ENCODE peak calls at places on chromosomes 7 and 10, in nine cellular contexts. One of them, this sample, is unnamed.

GRCh38 chr10:117107280-117107679 is 30.8 kb downstream of the VAX1 start:
- DNase-seq in suprapubic skin: no peak
- DNase-seq in GM12878: no peak
- DNase-seq in A549: no peak
- DNase-seq in upper lobe of left lung: no peak
- DNase-seq in tibial nerve: no peak
- DNase-seq in ovary: no peak
- DNase-seq in transverse colon: no peak
- DNase-seq in sigmoid colon: no peak
- DNase-seq in this sample: no peak

GRCh38 chr7:49102413-49102812 is 178.1 kb downstream of the CDC14C start:
- DNase-seq in suprapubic skin: no peak
- DNase-seq in GM12878: no peak
- DNase-seq in A549: no peak
- DNase-seq in upper lobe of left lung: no peak
- DNase-seq in tibial nerve: no peak
- DNase-seq in ovary: no peak
- DNase-seq in transverse colon: no peak
- DNase-seq in sigmoid colon: no peak
- DNase-seq in this sample: no peak

GRCh38 chr7:157811946-157812345 is 475.1 kb downstream of the DNAJB6 start:
- DNase-seq in suprapubic skin: no peak
- DNase-seq in GM12878: no peak
- DNase-seq in A549: no peak
- DNase-seq in upper lobe of left lung: no peak
- DNase-seq in tibial nerve: no peak
- DNase-seq in ovary: no peak
- DNase-seq in transverse colon: no peak
- DNase-seq in sigmoid colon: no peak
- DNase-seq in this sample: no peak

GRCh38 chr7:21167942-21168341 is 259.9 kb upstream of the SP4 start:
- DNase-seq in suprapubic skin: no peak
- DNase-seq in GM12878: no peak
- DNase-seq in A549: no peak
- DNase-seq in upper lobe of left lung: no peak
- DNase-seq in tibial nerve: no peak
- DNase-seq in ovary: no peak
- DNase-seq in transverse colon: no peak
- DNase-seq in sigmoid colon: no peak
- DNase-seq in this sample: no peak

GRCh38 chr7:45709168-45710034 is 135.2 kb downstream of the ADCY1 start:
- DNase-seq in suprapubic skin: peak; percentile 72
- DNase-seq in GM12878: no peak
- DNase-seq in A549: no peak
- DNase-seq in upper lobe of left lung: peak; percentile 28
- DNase-seq in tibial nerve: no peak
- DNase-seq in ovary: peak; percentile 10
- DNase-seq in transverse colon: peak; percentile 31
- DNase-seq in sigmoid colon: peak; percentile 78
- DNase-seq in this sample: peak; percentile 35

GRCh38 chr10:105950410-105950809 is 1214.1 kb downstream of the SORCS1 start:
- DNase-seq in suprapubic skin: no peak
- DNase-seq in GM12878: peak; percentile 5
- DNase-seq in A549: peak; percentile 10
- DNase-seq in upper lobe of left lung: peak; percentile 30
- DNase-seq in tibial nerve: peak; percentile 30
- DNase-seq in ovary: no peak
- DNase-seq in transverse colon: peak; percentile 14
- DNase-seq in sigmoid colon: peak; percentile 68
- DNase-seq in this sample: peak; percentile 54

GRCh38 chr10:124281666-124282065 is 137.1 kb downstream of the OAT start:
- DNase-seq in suprapubic skin: peak; percentile 41
- DNase-seq in GM12878: no peak
- DNase-seq in A549: no peak
- DNase-seq in upper lobe of left lung: peak; percentile 12
- DNase-seq in tibial nerve: no peak
- DNase-seq in ovary: no peak
- DNase-seq in transverse colon: no peak
- DNase-seq in sigmoid colon: peak; percentile 47
- DNase-seq in this sample: no peak

GRCh38 chr10:59227136-59227673 is 50.8 kb downstream of the PHYHIPL start:
- DNase-seq in suprapubic skin: no peak
- DNase-seq in GM12878: no peak
- DNase-seq in A549: no peak
- DNase-seq in upper lobe of left lung: no peak
- DNase-seq in tibial nerve: no peak
- DNase-seq in ovary: no peak
- DNase-seq in transverse colon: no peak
- DNase-seq in sigmoid colon: no peak
- DNase-seq in this sample: no peak

GRCh38 chr7:142790565-142790964 is 19.8 kb downstream of the PRSS2 start:
- DNase-seq in suprapubic skin: no peak
- DNase-seq in GM12878: no peak
- DNase-seq in A549: no peak
- DNase-seq in upper lobe of left lung: no peak
- DNase-seq in tibial nerve: no peak
- DNase-seq in ovary: no peak
- DNase-seq in transverse colon: no peak
- DNase-seq in sigmoid colon: no peak
- DNase-seq in this sample: no peak

GRCh38 chr7:99381664-99382075 is 7.1 kb downstream of the ARPC1B start:
- DNase-seq in suprapubic skin: no peak
- DNase-seq in GM12878: no peak
- DNase-seq in A549: no peak
- DNase-seq in upper lobe of left lung: no peak
- DNase-seq in tibial nerve: no peak
- DNase-seq in ovary: no peak
- DNase-seq in transverse colon: no peak
- DNase-seq in sigmoid colon: no peak
- DNase-seq in this sample: no peak

GRCh38 chr7:99383203-99383602 is 8.7 kb downstream of the ARPC1B start:
- DNase-seq in suprapubic skin: no peak
- DNase-seq in GM12878: no peak
- DNase-seq in A549: no peak
- DNase-seq in upper lobe of left lung: no peak
- DNase-seq in tibial nerve: no peak
- DNase-seq in ovary: no peak
- DNase-seq in transverse colon: no peak
- DNase-seq in sigmoid colon: no peak
- DNase-seq in this sample: no peak

GRCh38 chr7:99380823-99381663 is 6.5 kb downstream of the ARPC1B start:
- DNase-seq in suprapubic skin: no peak
- DNase-seq in GM12878: peak; percentile 88
- DNase-seq in A549: no peak
- DNase-seq in upper lobe of left lung: peak; percentile 63
- DNase-seq in tibial nerve: no peak
- DNase-seq in ovary: no peak
- DNase-seq in transverse colon: peak; percentile 57
- DNase-seq in sigmoid colon: no peak
- DNase-seq in this sample: peak; percentile 44

GRCh38 chr7:99379043-99379577 is 4.6 kb downstream of the ARPC1B start:
- DNase-seq in suprapubic skin: peak; percentile 86
- DNase-seq in GM12878: peak; percentile 68
- DNase-seq in A549: no peak
- DNase-seq in upper lobe of left lung: peak; percentile 94
- DNase-seq in tibial nerve: peak; percentile 54
- DNase-seq in ovary: peak; percentile 78
- DNase-seq in transverse colon: peak; percentile 61
- DNase-seq in sigmoid colon: peak; percentile 90
- DNase-seq in this sample: peak; percentile 46

DNA sequence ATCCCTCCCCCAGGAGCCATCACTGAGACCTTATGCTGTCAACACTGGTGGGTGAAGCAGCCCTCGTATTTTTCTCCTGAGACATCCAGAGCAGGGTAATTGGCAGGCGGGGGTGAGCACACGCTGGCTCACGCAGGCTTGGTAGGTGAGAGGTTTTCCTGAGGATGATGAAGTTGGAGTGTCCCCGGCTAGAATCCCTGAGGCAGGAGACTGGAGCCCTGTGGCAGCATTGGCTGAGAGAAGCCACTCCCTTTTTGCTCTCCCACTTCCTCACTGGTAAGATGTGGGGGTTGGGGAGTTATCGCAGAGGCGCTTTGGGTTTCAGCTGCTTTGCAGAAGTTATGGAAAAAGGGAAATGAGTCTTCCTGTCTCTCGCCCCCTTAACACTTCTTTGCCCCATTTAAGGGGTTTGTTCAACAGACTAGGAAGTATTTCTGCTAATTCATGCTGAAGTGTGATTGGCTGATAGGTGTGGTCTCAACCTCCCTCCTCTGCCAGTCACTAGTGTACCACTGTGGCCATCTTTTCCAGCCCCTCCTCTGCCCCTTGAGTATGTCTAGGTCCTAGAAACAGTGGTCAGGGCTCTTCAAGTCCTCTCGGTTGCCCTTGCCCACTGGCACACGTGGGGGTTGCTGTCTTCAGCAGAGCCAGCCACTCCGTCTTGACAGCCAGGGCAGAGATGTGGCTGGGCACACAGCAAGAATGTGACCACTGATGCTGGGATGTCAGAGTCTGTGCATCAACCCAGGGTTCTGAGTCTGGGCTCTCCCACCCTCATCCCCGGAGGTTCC is 5.7 kb downstream of the ARPC1B start:
- DNase-seq in suprapubic skin: no peak
- DNase-seq in GM12878: peak; percentile 94
- DNase-seq in A549: no peak
- DNase-seq in upper lobe of left lung: peak; percentile 81
- DNase-seq in tibial nerve: no peak
- DNase-seq in ovary: no peak
- DNase-seq in transverse colon: peak; percentile 42
- DNase-seq in sigmoid colon: no peak
- DNase-seq in this sample: no peak
- TF ChIP-seq POLR2A in suprapubic skin: no peak
- TF ChIP-seq POLR2A in GM12878: peak; percentile 67
- TF ChIP-seq POLR2A in A549: no peak
- TF ChIP-seq POLR2A in upper lobe of left lung: peak; percentile 32
- TF ChIP-seq POLR2A in tibial nerve: peak; percentile 28
- TF ChIP-seq POLR2A in ovary: no peak
- TF ChIP-seq POLR2A in transverse colon: no peak
- TF ChIP-seq POLR2A in sigmoid colon: no peak
- TF ChIP-seq POLR2A in this sample: no peak

GRCh38 chr10:329361-330099 is 194.3 kb downstream of the ZMYND11 start:
- DNase-seq in suprapubic skin: peak; percentile 87
- DNase-seq in GM12878: no peak
- DNase-seq in A549: peak; percentile 86
- DNase-seq in upper lobe of left lung: peak; percentile 71
- DNase-seq in tibial nerve: peak; percentile 83
- DNase-seq in ovary: peak; percentile 88
- DNase-seq in transverse colon: peak; percentile 90
- DNase-seq in sigmoid colon: peak; percentile 96
- DNase-seq in this sample: peak; percentile 93
- TF ChIP-seq EP300 in suprapubic skin: no peak
- TF ChIP-seq EP300 in GM12878: no peak
- TF ChIP-seq EP300 in A549: no peak
- TF ChIP-seq EP300 in upper lobe of left lung: no peak
- TF ChIP-seq EP300 in tibial nerve: peak; percentile 73
- TF ChIP-seq EP300 in ovary: no peak
- TF ChIP-seq EP300 in transverse colon: no peak
- TF ChIP-seq EP300 in sigmoid colon: no peak
- TF ChIP-seq EP300 in this sample: peak; percentile 11

DNA sequence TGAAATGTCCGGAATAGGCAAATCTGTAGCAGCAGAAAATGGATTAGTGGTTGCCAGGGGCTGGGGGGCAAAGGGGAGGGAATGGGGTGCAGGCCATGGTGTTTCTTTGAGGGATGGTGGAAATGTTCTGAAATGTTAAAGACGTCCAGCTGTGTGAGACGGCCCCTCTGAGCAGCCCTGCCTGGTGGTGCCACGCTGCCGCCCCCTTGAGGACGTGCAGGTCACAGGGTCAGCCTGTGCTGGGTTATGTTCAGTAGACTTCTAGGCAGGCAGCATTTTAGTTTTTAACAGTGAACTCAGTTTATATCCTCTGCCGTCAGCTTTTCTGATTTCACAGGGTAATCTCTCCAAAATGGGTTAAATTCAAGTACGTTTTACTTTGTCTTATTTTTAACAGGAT is 9.4 kb downstream of the NUB1 start:
- DNase-seq in suprapubic skin: no peak
- DNase-seq in GM12878: no peak
- DNase-seq in A549: peak; percentile 35
- DNase-seq in upper lobe of left lung: no peak
- DNase-seq in tibial nerve: no peak
- DNase-seq in ovary: no peak
- DNase-seq in transverse colon: peak; percentile 26
- DNase-seq in sigmoid colon: no peak
- DNase-seq in this sample: no peak
- TF ChIP-seq CTCF in suprapubic skin: no peak
- TF ChIP-seq CTCF in GM12878: peak; percentile 56
- TF ChIP-seq CTCF in A549: peak; percentile 35
- TF ChIP-seq CTCF in upper lobe of left lung: no peak
- TF ChIP-seq CTCF in tibial nerve: no peak
- TF ChIP-seq CTCF in ovary: no peak
- TF ChIP-seq CTCF in transverse colon: no peak
- TF ChIP-seq CTCF in sigmoid colon: no peak
- TF ChIP-seq CTCF in this sample: no peak

GRCh38 chr10:3780766-3781457 is 4.1 kb downstream of the KLF6 start:
- DNase-seq in suprapubic skin: no peak
- DNase-seq in GM12878: no peak
- DNase-seq in A549: no peak
- DNase-seq in upper lobe of left lung: no peak
- DNase-seq in tibial nerve: no peak
- DNase-seq in ovary: no peak
- DNase-seq in transverse colon: no peak
- DNase-seq in sigmoid colon: peak; percentile 64
- DNase-seq in this sample: no peak
- TF ChIP-seq POLR2A in suprapubic skin: no peak
- TF ChIP-seq POLR2A in GM12878: no peak
- TF ChIP-seq POLR2A in A549: no peak
- TF ChIP-seq POLR2A in upper lobe of left lung: no peak
- TF ChIP-seq POLR2A in tibial nerve: no peak
- TF ChIP-seq POLR2A in ovary: no peak
- TF ChIP-seq POLR2A in transverse colon: no peak
- TF ChIP-seq POLR2A in sigmoid colon: no peak
- TF ChIP-seq POLR2A in this sample: no peak

DNA sequence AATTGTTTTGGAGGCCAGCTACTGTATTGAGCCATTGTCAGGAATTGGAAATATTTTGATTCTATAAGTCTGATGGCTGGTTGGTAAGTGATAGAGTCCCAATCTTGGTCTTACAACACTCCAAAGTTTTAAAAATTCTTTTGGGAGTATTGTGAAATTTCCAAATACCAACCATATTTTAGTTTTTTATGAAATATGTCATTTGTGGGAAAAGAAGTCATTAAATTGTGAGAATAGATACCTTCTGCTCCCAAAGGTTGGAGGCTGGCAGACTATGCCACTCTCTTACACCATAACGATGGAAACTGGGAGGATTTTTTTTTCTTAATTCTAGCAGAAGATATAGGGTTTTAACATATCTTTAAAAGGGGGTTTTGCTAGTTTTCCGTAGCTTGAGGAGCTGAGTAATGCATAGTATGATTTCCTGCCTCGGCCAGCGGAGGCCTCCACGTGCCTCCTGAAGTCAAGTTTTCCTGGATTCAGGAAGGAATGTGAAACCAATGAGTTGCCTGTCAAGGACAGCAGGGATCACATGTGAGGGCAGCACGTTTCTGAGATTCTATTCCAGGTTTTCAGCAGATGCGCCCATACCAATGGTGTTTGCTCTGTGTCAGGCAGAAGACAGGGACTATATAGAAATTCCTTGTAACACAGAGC is 92.2 kb upstream of the LAMB4 start:
- DNase-seq in suprapubic skin: no peak
- DNase-seq in GM12878: no peak
- DNase-seq in A549: no peak
- DNase-seq in upper lobe of left lung: no peak
- DNase-seq in tibial nerve: no peak
- DNase-seq in ovary: no peak
- DNase-seq in transverse colon: no peak
- DNase-seq in sigmoid colon: no peak
- DNase-seq in this sample: no peak
- TF ChIP-seq EP300 in suprapubic skin: no peak
- TF ChIP-seq EP300 in GM12878: no peak
- TF ChIP-seq EP300 in A549: no peak
- TF ChIP-seq EP300 in upper lobe of left lung: no peak
- TF ChIP-seq EP300 in tibial nerve: no peak
- TF ChIP-seq EP300 in ovary: no peak
- TF ChIP-seq EP300 in transverse colon: no peak
- TF ChIP-seq EP300 in sigmoid colon: no peak
- TF ChIP-seq EP300 in this sample: no peak